ENCODE peak calls at places on chromosomes 16 and 17, in six cellular contexts. H is keratinocyte, M is AG10803, V is AG09309, A is choroid plexus epithelial cell, S is uterus. T is an unnamed sample.

GRCh38 chr16:55116165-55116894 is 185.7 kb downstream of the IRX5 start:
- DNase-seq in M (peak), A (no peak), V (peak), S (no peak), H (no peak), T (no peak)

GRCh38 chr17:45857977-45858708 is 13.5 kb downstream of the SPPL2C start:
- DNase-seq in M (peak), V (no peak), H (no peak), S (no peak), A (peak), T (no peak)

GRCh38 chr17:27532269-27533067 is 76.2 kb downstream of the KSR1 start:
- DNase-seq in M (peak), A (peak), V (no peak), H (no peak), S (no peak), T (no peak)

GRCh38 chr17:1039511-1040215 is 42.7 kb downstream of the TIMM22 start:
- DNase-seq in V (no peak), H (no peak), A (peak), S (peak), M (no peak), T (no peak)

GRCh38 chr16:54402270-54402669 is 115.7 kb upstream of the IRX3 start:
- DNase-seq in M (peak), H (no peak), V (peak), A (no peak), S (no peak), T (no peak)

GRCh38 chr17:71503710-71504471 is 616.9 kb upstream of the SOX9 start:
- DNase-seq in S (no peak), A (no peak), V (no peak), M (no peak), H (no peak), T (no peak)

GRCh38 chr17:50945779-50946222 is 79.6 kb upstream of the TOB1 start:
- DNase-seq in S (no peak), A (no peak), H (no peak), V (no peak), M (no peak), T (no peak)

GRCh38 chr16:69310479-69311114 is 553 bp upstream of the VPS4A start:
- DNase-seq in A (no peak), S (no peak), V (no peak), M (no peak), H (no peak), T (no peak)

GRCh38 chr16:58506241-58507194 is 6.6 kb downstream of the NDRG4 start:
- DNase-seq in V (no peak), M (no peak), A (no peak), H (no peak), S (no peak), T (no peak)

DNA sequence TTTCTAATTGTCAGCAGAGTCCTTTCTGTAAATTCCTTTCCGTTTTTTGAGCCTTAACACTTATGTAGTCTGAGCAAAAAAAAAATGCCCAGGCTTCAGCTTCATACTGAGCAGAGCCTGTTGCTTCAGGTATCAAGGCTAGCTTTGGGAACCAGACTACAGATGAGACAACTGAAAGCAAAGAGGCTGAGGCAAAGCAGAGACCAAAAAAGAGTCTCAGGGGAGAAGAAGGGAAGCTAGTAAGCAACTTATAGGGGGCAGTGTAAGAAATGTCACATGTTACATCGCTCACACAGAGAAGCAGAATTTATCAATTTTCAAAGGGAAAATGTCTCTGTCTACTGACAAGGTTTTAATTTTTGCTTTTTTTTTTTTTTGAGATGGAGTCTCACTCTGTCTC is 3.3 kb downstream of the HASPIN start:
- DNase-seq in M (no peak), H (no peak), A (no peak), V (no peak), S (no peak), T (peak)
- H3K4me3 ChIP-seq in M (no peak), H (no peak), A (no peak), V (no peak), S (no peak), T (no peak)

DNA sequence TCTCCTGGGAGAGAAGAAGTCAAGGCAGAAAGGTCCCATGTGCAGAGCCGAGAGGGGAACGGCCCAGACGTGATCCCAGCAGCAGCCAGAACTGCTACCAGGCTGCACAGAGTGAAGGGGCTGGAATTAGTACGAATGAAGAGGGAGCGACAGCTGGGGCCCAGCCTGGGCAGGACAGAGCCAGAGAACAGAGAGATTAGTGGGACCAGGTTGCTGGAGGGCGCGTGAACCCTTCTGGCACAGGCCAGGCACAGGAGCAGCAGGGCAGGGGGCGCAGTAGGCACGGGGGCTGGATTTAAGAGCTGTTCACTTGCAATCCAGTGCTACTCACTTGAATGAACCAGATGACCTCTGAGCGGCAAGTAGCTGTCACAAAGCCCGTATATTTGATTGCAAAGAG is 66.9 kb downstream of the PLXDC1 start:
- DNase-seq in A (no peak), V (no peak), S (no peak), H (no peak), M (no peak), T (no peak)
- TF ChIP-seq CTCF in A (no peak), V (no peak), S (no peak), H (no peak), M (no peak), T (no peak)

GRCh38 chr16:87173294-87173883 is 143.8 kb downstream of the C16orf95 start:
- DNase-seq in H (no peak), M (peak), A (no peak), S (no peak), V (no peak), T (no peak)
- H3K4me3 ChIP-seq in H (no peak), M (no peak), A (no peak), S (no peak), V (no peak), T (no peak)

DNA sequence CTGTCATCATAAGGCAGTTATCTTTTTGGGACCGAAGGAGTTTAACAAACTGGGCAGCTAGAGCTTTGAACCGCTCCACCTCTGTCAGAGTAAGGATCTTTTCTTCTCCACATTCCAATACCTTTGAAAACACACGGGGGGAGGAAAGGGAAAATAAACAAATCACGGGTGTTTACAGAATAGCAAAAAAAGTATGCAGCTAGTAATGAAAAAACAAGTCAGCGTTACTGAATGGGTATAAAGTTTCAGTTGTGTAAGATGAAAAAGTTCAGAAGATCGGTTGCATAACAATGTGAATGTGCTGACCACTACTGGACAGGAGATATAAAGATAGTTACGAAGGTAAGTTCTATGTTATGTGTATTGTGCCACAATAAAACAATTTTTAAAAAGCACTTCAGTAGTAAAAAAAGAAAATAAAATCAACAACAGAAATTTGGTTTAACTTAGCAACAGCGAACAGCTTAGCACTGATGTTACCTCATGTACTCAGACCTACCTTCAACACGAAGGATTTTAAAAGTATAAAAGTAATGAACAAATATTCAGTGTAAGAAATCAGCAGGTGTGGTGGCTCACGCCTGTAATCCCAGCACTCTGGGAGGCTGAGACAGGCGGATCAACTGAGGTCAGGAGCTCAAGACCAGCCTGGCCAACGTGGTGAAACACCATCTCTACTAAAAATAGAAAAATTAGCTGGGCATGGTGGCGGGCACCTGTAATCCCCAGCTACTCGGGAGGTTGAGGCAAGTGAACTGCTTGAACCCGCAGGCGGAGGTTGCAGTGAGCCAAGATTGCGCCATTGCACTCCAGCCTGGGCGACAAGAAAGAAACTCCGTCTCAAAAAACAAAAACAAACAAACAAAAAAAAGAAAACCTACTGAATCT is 34.3 kb downstream of the MARF1 start:
- DNase-seq in A (peak), V (no peak), S (no peak), M (no peak), H (no peak), T (no peak)
- TF ChIP-seq CTCF in A (peak), V (no peak), S (no peak), M (no peak), H (no peak), T (no peak)

GRCh38 chr16:31108035-31108793 is at the start of gene BCKDK:
- DNase-seq in S (peak), A (peak), M (peak), H (no peak), V (no peak), T (peak)

GRCh38 chr16:31108794-31109558 is 790 bp downstream of the BCKDK start:
- DNase-seq in A (no peak), H (no peak), S (no peak), V (no peak), M (no peak), T (no peak)

GRCh38 chr16:31106509-31107464 is 1.4 kb upstream of the BCKDK start:
- DNase-seq in S (no peak), M (no peak), V (no peak), A (no peak), H (no peak), T (no peak)

GRCh38 chr16:31107465-31107867 is 720 bp upstream of the BCKDK start:
- DNase-seq in V (no peak), M (no peak), H (no peak), A (no peak), S (no peak), T (peak)

DNA sequence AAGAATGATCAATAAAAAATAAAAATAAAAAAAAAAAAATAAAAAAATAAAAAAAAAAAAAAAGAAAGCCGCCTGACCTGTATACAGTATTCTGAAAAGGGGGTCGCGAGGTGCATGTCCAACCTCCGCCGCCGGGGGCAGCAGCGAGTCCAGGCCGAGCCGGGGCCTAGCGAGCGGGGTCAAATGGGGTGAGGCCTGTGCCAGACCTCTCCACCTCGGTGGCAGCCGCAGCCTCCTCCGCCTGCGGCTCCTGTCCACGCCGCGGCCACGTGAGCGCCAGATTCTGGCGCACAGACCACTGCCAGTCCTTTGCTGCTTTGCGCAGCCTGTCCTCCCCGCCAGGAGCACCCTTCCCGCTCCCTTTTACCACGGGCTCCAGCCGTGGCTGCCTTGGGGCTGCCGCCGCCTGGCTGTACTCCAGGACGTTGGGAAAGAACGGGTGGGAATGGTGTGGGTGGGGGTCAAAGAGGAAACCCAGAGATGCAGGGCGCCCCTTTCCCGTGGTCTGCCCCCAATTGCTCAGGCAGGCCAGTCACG is 2.4 kb upstream of the BCKDK start:
- DNase-seq in V (no peak), S (peak), A (peak), M (peak), H (no peak), T (peak)
- H3K4me3 ChIP-seq in V (no peak), S (no peak), A (peak), M (peak), H (no peak), T (no peak)

GRCh38 chr16:16997349-16997748 is 473.4 kb downstream of the XYLT1 start:
- DNase-seq in A (no peak), H (no peak), S (no peak), V (no peak), M (no peak), T (no peak)

GRCh38 chr16:17001471-17001870 is 469.3 kb downstream of the XYLT1 start:
- DNase-seq in H (no peak), V (no peak), S (no peak), A (no peak), M (no peak), T (no peak)

GRCh38 chr16:16994831-16995230 is 475.9 kb downstream of the XYLT1 start:
- DNase-seq in M (no peak), V (no peak), H (no peak), A (no peak), S (no peak), T (no peak)

GRCh38 chr16:16992986-16993783 is 477.6 kb downstream of the XYLT1 start:
- DNase-seq in V (no peak), S (no peak), H (no peak), A (no peak), M (no peak), T (peak)

GRCh38 chr16:16996830-16997229 is 473.9 kb downstream of the XYLT1 start:
- DNase-seq in A (no peak), S (no peak), M (no peak), H (no peak), V (no peak), T (no peak)
- TF ChIP-seq CTCF in A (no peak), S (no peak), M (no peak), H (no peak), V (no peak), T (no peak)

GRCh38 chr17:6755281-6755680 is 565 bp upstream of the XAF1 start:
- DNase-seq in H (no peak), S (peak), V (peak), M (peak), A (peak), T (no peak)
- H3K4me3 ChIP-seq in H (peak), S (peak), V (peak), M (peak), A (peak), T (peak)